ENCODE peak calls at places on chromosomes 1 and 21, in nine cellular contexts. B is aorta, I is IMR-90, Q is pancreas, K is adipocyte, V is A549, C is HCT116, W is mammary epithelial cell, H is sigmoid colon. Y is an unnamed sample.

GRCh38 chr1:107936498-107937481 is 28.2 kb downstream of the VAV3 start:
- DNase-seq in V (no peak), W (peak; percentile 97), K (peak; percentile 91), Q (no peak), B (no peak), H (peak; percentile 60), C (peak; percentile 37), I (peak; percentile 62), Y (no peak)

GRCh38 chr1:125087691-125088090 is 3902.9 kb downstream of the SRGAP2C start:
- DNase-seq in Q (no peak), B (peak; percentile 52), H (peak; percentile 25), I (no peak), K (no peak), V (no peak), C (no peak), W (no peak), Y (no peak)

GRCh38 chr1:85407978-85408377 is 57.0 kb downstream of the DDAH1 start:
- DNase-seq in W (no peak), C (no peak), B (no peak), I (no peak), H (no peak), Q (no peak), V (no peak), K (no peak), Y (no peak)

GRCh38 chr1:54370287-54371003 is 35.7 kb downstream of the SSBP3 start:
- DNase-seq in Q (no peak), I (no peak), W (no peak), C (no peak), K (no peak), V (no peak), B (no peak), H (no peak), Y (no peak)

GRCh38 chr1:226702318-226702956 is 36.6 kb downstream of the ITPKB start:
- DNase-seq in W (no peak), C (no peak), I (peak; percentile 88), K (peak; percentile 46), Q (no peak), V (no peak), H (peak; percentile 85), B (no peak), Y (no peak)

GRCh38 chr1:28800324-28800723 is 11.6 kb upstream of the OPRD1 start:
- DNase-seq in K (no peak), H (no peak), W (no peak), V (no peak), C (no peak), B (no peak), I (no peak), Q (no peak), Y (no peak)

GRCh38 chr1:108811611-108812010 is 45.3 kb downstream of the AKNAD1 start:
- DNase-seq in K (no peak), B (no peak), Q (no peak), I (no peak), W (no peak), V (no peak), C (no peak), H (no peak), Y (no peak)

GRCh38 chr1:220748091-220748934 is at the start of gene MTARC2:
- DNase-seq in K (peak; percentile 89), W (peak; percentile 62), I (peak; percentile 49), B (peak; percentile 88), H (peak; percentile 92), V (peak; percentile 82), C (peak; percentile 66), Q (peak; percentile 87), Y (peak; percentile 93)

GRCh38 chr1:12426030-12426429 is 192.0 kb downstream of the DHRS3 start:
- DNase-seq in H (no peak), V (no peak), B (no peak), W (no peak), K (no peak), I (peak; percentile 34), C (no peak), Q (no peak), Y (no peak)

GRCh38 chr21:15054089-15054488 is 10.7 kb downstream of the NRIP1 start:
- DNase-seq in V (no peak), C (no peak), H (no peak), K (no peak), Q (no peak), W (no peak), B (no peak), I (no peak), Y (no peak)

GRCh38 chr21:16194851-16195251 is 465.1 kb downstream of the USP25 start:
- DNase-seq in Q (no peak), I (peak; percentile 17), H (no peak), B (no peak), C (no peak), W (peak; percentile 16), V (peak; percentile 40), K (peak; percentile 53), Y (no peak)

GRCh38 chr1:154534263-154534844 is 24.1 kb downstream of the UBE2Q1 start:
- DNase-seq in H (no peak), V (peak; percentile 77), B (no peak), C (peak; percentile 62), K (peak; percentile 38), I (peak; percentile 22), Q (peak; percentile 36), W (peak; percentile 44), Y (no peak)

GRCh38 chr1:167126317-167126716 is 32.4 kb downstream of the STYXL2 start:
- DNase-seq in W (no peak), V (no peak), C (no peak), K (no peak), I (no peak), B (no peak), H (no peak), Q (no peak), Y (peak; percentile 72)

GRCh38 chr1:24481098-24481497 is 21.5 kb upstream of the RCAN3 start:
- DNase-seq in C (no peak), Q (no peak), H (no peak), B (no peak), V (no peak), K (no peak), W (no peak), I (no peak), Y (peak; percentile 34)

GRCh38 chr21:17667256-17667655 is 54.6 kb upstream of the BTG3 start:
- DNase-seq in V (no peak), H (no peak), W (peak; percentile 30), B (no peak), I (no peak), K (no peak), Q (no peak), C (no peak), Y (no peak)

GRCh38 chr21:39385299-39386145 is 36.6 kb upstream of the HMGN1 start:
- DNase-seq in B (peak; percentile 91), K (peak; percentile 87), H (peak; percentile 93), Q (peak; percentile 94), V (peak; percentile 92), W (peak; percentile 46), I (peak; percentile 75), C (no peak), Y (peak; percentile 73)

DNA sequence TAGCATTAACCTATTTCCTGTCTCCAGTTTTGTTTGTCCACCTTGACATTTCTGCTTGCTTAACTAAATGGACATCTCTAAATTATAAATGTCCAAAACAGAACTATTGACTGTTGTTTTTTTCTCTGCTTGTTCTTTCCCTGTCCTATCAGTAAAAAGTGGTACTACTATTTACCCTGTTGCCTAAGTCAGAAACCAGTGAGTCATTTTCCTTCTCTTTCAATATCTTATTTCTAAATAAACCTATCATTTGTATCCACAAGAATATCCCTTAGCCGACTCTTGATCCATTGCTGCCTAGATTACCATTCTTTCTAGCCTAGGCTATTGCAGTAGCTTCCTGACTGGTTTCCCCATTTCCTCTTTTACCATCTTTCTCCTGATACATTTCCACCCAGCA is 22.5 kb downstream of the MIER1 start:
- DNase-seq in V (no peak), K (no peak), H (no peak), I (peak; percentile 51), B (no peak), W (no peak), Q (no peak), C (no peak), Y (no peak)
- H3K4me1 ChIP-seq in V (peaks cover 60% of the 10 kb centered on the region), K (peaks cover 29% of the 10 kb centered on the region), H (peaks cover 13% of the 10 kb centered on the region), I (peaks cover 6% of the 10 kb centered on the region), B (peaks cover 2% of the 10 kb centered on the region), W (peaks cover 17% of the 10 kb centered on the region), Q (peaks cover 13% of the 10 kb centered on the region), C (peaks cover 20% of the 10 kb centered on the region), Y (peaks cover 10% of the 10 kb centered on the region)

GRCh38 chr1:6026095-6026809 is 19.4 kb upstream of the KCNAB2 start:
- DNase-seq in K (peak; percentile 16), Q (peak; percentile 80), C (peak; percentile 44), B (peak; percentile 87), W (peak; percentile 81), H (peak; percentile 83), I (peak; percentile 30), V (peak; percentile 68), Y (peak; percentile 95)
- H3K4me1 ChIP-seq in K (peaks cover 6% of the 10 kb centered on the region), Q (no peaks in the 10 kb centered on the region), C (peaks cover 14% of the 10 kb centered on the region), B (no peaks in the 10 kb centered on the region), W (peaks cover 25% of the 10 kb centered on the region), H (no peaks in the 10 kb centered on the region), I (peaks cover 5% of the 10 kb centered on the region), V (peaks cover 16% of the 10 kb centered on the region), Y (peaks cover 18% of the 10 kb centered on the region)

GRCh38 chr21:28359300-28359699 is 633.4 kb downstream of the LTN1 start:
- DNase-seq in Q (no peak), B (no peak), V (no peak), K (no peak), W (no peak), C (no peak), I (no peak), H (no peak), Y (no peak)
- H3K4me1 ChIP-seq in Q (no peaks in the 10 kb centered on the region), B (no peaks in the 10 kb centered on the region), V (no peaks in the 10 kb centered on the region), K (peaks cover 16% of the 10 kb centered on the region), W (no peaks in the 10 kb centered on the region), C (no peaks in the 10 kb centered on the region), I (no peaks in the 10 kb centered on the region), H (no peaks in the 10 kb centered on the region), Y (no peaks in the 10 kb centered on the region)

GRCh38 chr21:28431527-28432200 is 561.0 kb downstream of the LTN1 start:
- DNase-seq in H (no peak), W (no peak), Q (no peak), I (peak; percentile 55), K (no peak), B (no peak), V (no peak), C (no peak), Y (no peak)

GRCh38 chr21:28426545-28426944 is 566.1 kb downstream of the LTN1 start:
- DNase-seq in V (no peak), C (no peak), B (no peak), W (no peak), H (no peak), K (no peak), I (peak; percentile 32), Q (no peak), Y (no peak)

GRCh38 chr21:28427356-28428022 is 565.2 kb downstream of the LTN1 start:
- DNase-seq in Q (no peak), B (no peak), V (no peak), W (peak; percentile 20), K (no peak), C (no peak), H (no peak), I (peak; percentile 67), Y (no peak)

GRCh38 chr21:28429161-28429560 is 563.5 kb downstream of the LTN1 start:
- DNase-seq in C (no peak), W (no peak), V (no peak), Q (no peak), I (peak; percentile 63), H (no peak), B (no peak), K (no peak), Y (no peak)

DNA sequence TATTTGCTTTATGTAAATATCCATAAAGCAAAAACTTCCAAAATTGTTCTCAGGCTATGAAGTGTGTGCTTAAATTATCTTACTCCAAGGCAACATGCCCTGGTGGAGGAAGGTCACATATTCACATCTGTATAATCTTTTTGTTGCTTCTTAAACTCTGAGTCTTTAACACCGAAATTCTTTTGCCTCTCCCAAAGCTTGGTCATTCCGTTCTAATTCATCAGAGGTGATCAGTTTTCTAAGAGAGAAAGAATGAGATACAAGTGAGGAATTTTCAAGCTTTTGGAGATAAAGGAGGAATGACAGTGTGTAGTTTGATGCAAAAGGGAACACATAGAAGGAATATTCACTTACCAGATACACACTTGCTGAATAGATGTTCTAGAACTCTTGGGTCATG is 561.7 kb downstream of the LTN1 start:
- DNase-seq in I (peak; percentile 66), C (no peak), H (no peak), W (no peak), K (no peak), B (no peak), Q (no peak), V (no peak), Y (no peak)
- H3K4me1 ChIP-seq in I (peaks cover 21% of the 10 kb centered on the region), C (no peaks in the 10 kb centered on the region), H (no peaks in the 10 kb centered on the region), W (peaks cover 10% of the 10 kb centered on the region), K (peaks cover 26% of the 10 kb centered on the region), B (no peaks in the 10 kb centered on the region), Q (no peaks in the 10 kb centered on the region), V (no peaks in the 10 kb centered on the region), Y (no peaks in the 10 kb centered on the region)